ENCODE peak calls at places on chromosome 6, in seven cellular contexts. A, Y, V, S, P, I and K are unnamed samples.

GRCh38 chr6:74631558-74631957 is 574.3 kb downstream of the COL12A1 start:
- DNase-seq in A (peak; percentile 25), Y (no peak), V (peak; percentile 33), S (no peak), P (no peak), I (no peak), K (no peak)

GRCh38 chr6:29516108-29516507 is 28.4 kb upstream of the MAS1L start:
- DNase-seq in A (peak; percentile 5), Y (no peak), V (no peak), S (no peak), P (no peak), I (no peak), K (no peak)

GRCh38 chr6:30322527-30323501 is 3.9 kb upstream of the TRIM39 start:
- DNase-seq in A (peak; percentile 80), Y (no peak), V (peak; percentile 29), S (peak; percentile 65), P (no peak), I (peak; percentile 56), K (no peak)

GRCh38 chr6:125170376-125170775 is 16.8 kb downstream of the TPD52L1 start:
- DNase-seq in A (peak; percentile 59), Y (no peak), V (no peak), S (no peak), P (no peak), I (no peak), K (no peak)

GRCh38 chr6:88168362-88168761 is 2.2 kb upstream of the CNR1 start:
- DNase-seq in A (no peak), Y (no peak), V (peak; percentile 24), S (no peak), P (no peak), I (no peak), K (no peak)

GRCh38 chr6:56716229-56716628 is 73.5 kb upstream of the DST start:
- DNase-seq in A (peak; percentile 33), Y (no peak), V (no peak), S (no peak), P (no peak), I (no peak), K (no peak)

GRCh38 chr6:27374824-27375612 is 13.5 kb upstream of the ZNF391 start:
- DNase-seq in A (peak; percentile 8), Y (peak; percentile 95), V (peak; percentile 95), S (peak; percentile 47), P (peak; percentile 66), I (peak; percentile 51), K (peak; percentile 57)

GRCh38 chr6:19757036-19757435 is 80.1 kb upstream of the ID4 start:
- DNase-seq in A (peak; percentile 39), Y (no peak), V (peak; percentile 66), S (no peak), P (no peak), I (peak; percentile 39), K (no peak)

GRCh38 chr6:26394289-26394688 is 7.8 kb upstream of the BTN3A1 start:
- DNase-seq in A (peak; percentile 77), Y (no peak), V (no peak), S (peak; percentile 60), P (no peak), I (peak; percentile 56), K (no peak)

GRCh38 chr6:106849130-106849529 is 125.4 kb downstream of the CD24 start:
- DNase-seq in A (no peak), Y (no peak), V (no peak), S (no peak), P (no peak), I (no peak), K (no peak)

GRCh38 chr6:157659536-157660271 is 163.3 kb upstream of the SNX9 start:
- DNase-seq in A (no peak), Y (no peak), V (no peak), S (no peak), P (no peak), I (no peak), K (no peak)

GRCh38 chr6:69795469-69796080 is 1.2 kb downstream of the LMBRD1 start:
- DNase-seq in A (no peak), Y (no peak), V (peak; percentile 45), S (peak; percentile 35), P (no peak), I (peak; percentile 1), K (no peak)

GRCh38 chr6:36793296-36793912 is 45.8 kb downstream of the CPNE5 start:
- DNase-seq in A (no peak), Y (no peak), V (no peak), S (no peak), P (no peak), I (no peak), K (no peak)

GRCh38 chr6:119147101-119148053 is 68.9 kb upstream of the FAM184A start:
- DNase-seq in A (peak; percentile 98), Y (no peak), V (peak; percentile 66), S (peak; percentile 98), P (no peak), I (peak; percentile 89), K (no peak)

GRCh38 chr6:141248056-141248799 is 884.5 kb upstream of the GJE1 start:
- DNase-seq in A (no peak), Y (no peak), V (no peak), S (no peak), P (no peak), I (peak; percentile 9), K (no peak)

GRCh38 chr6:148064406-148065134 is 278.1 kb upstream of the SASH1 start:
- DNase-seq in A (peak; percentile 27), Y (no peak), V (peak; percentile 66), S (peak; percentile 72), P (no peak), I (peak; percentile 77), K (no peak)

GRCh38 chr6:82740066-82740465 is 325.6 kb downstream of the UBE3D start:
- DNase-seq in A (no peak), Y (no peak), V (no peak), S (no peak), P (no peak), I (peak; percentile 76), K (no peak)

GRCh38 chr6:28884423-28885148 is 39.2 kb downstream of the TRIM27 start:
- DNase-seq in A (no peak), Y (no peak), V (no peak), S (no peak), P (no peak), I (no peak), K (no peak)

GRCh38 chr6:14975124-14975815 is 270.6 kb upstream of the JARID2 start:
- DNase-seq in A (peak; percentile 43), Y (no peak), V (no peak), S (peak; percentile 6), P (no peak), I (no peak), K (no peak)

GRCh38 chr6:87914637-87915395 is 132.8 kb upstream of the SPACA1 start:
- DNase-seq in A (peak; percentile 12), Y (no peak), V (no peak), S (no peak), P (no peak), I (no peak), K (no peak)

GRCh38 chr6:47733879-47734558 is 35.6 kb downstream of the ADGRF4 start:
- DNase-seq in A (peak; percentile 4), Y (no peak), V (peak; percentile 66), S (peak; percentile 18), P (no peak), I (peak; percentile 75), K (no peak)

GRCh38 chr6:41066867-41067304 is 5.3 kb downstream of the OARD1 start:
- DNase-seq in A (peak; percentile 84), Y (peak; percentile 56), V (peak; percentile 82), S (peak; percentile 77), P (no peak), I (peak; percentile 95), K (peak; percentile 63)

GRCh38 chr6:30091577-30092381 is 16.2 kb upstream of the RNF39 start:
- DNase-seq in A (peak; percentile 59), Y (peak; percentile 72), V (peak; percentile 56), S (peak; percentile 69), P (no peak), I (peak; percentile 73), K (no peak)

GRCh38 chr6:159939591-159940016 is 29.3 kb upstream of the IGF2R start:
- DNase-seq in A (no peak), Y (no peak), V (no peak), S (no peak), P (no peak), I (no peak), K (no peak)

GRCh38 chr6:146100776-146101175 is 71.9 kb downstream of the GRM1 start:
- DNase-seq in A (no peak), Y (no peak), V (no peak), S (no peak), P (no peak), I (no peak), K (no peak)

GRCh38 chr6:64280569-64280968 is 645.0 kb downstream of the PHF3 start:
- DNase-seq in A (peak; percentile 65), Y (no peak), V (peak; percentile 42), S (peak; percentile 61), P (no peak), I (no peak), K (peak; percentile 29)

GRCh38 chr6:41805830-41806774 is 18.6 kb downstream of the TOMM6 start:
- DNase-seq in A (no peak), Y (no peak), V (no peak), S (no peak), P (no peak), I (no peak), K (no peak)

GRCh38 chr6:127737768-127738167 is 160.8 kb downstream of the C6orf58 start:
- DNase-seq in A (peak; percentile 8), Y (no peak), V (no peak), S (no peak), P (no peak), I (no peak), K (no peak)
- H2BK120ac ChIP-seq in A (no peak overlapping the region), Y (no peak overlapping the region), V (no peak overlapping the region), S (no peak overlapping the region), P (no peak overlapping the region), I (no peak overlapping the region), K (no peak overlapping the region)

GRCh38 chr6:127581576-127581975 is 4.6 kb downstream of the C6orf58 start:
- DNase-seq in A (no peak), Y (no peak), V (no peak), S (no peak), P (no peak), I (no peak), K (no peak)

GRCh38 chr6:127578900-127579299 is 1.9 kb downstream of the C6orf58 start:
- DNase-seq in A (no peak), Y (no peak), V (no peak), S (no peak), P (no peak), I (no peak), K (no peak)

DNA sequence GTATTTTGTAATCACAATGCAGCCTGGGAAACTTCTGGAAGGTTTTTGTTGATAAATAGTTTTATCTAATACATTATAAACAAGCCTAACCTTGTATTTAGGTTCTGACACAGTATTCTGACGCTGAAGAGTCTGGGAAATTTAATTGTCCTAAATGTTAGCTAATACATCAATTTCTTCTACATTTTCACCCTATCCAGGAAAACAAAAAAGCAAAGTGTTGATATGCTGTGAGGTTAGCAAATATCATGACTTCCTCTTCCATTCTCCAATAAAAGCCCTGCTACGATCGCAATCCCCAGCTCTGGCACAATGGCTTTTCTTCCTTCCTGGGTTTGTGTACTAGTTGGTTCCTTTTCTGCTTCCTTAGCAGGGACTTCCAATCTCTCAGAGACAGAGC is at the start of gene C6orf58:
- DNase-seq in A (no peak), Y (no peak), V (no peak), S (no peak), P (no peak), I (no peak), K (no peak)
- H2BK120ac ChIP-seq in A (no peak within 1 kb of the TSS), Y (no peak within 1 kb of the TSS), V (no peak within 1 kb of the TSS), S (no peak within 1 kb of the TSS), P (no peak within 1 kb of the TSS), I (no peak within 1 kb of the TSS), K (no peak within 1 kb of the TSS)

GRCh38 chr6:162864901-162865300 is 137.1 kb downstream of the PACRG start:
- DNase-seq in A (no peak), Y (no peak), V (no peak), S (no peak), P (no peak), I (no peak), K (no peak)
- H2BK120ac ChIP-seq in A (no peak overlapping the region), Y (no peak overlapping the region), V (no peak overlapping the region), S (no peak overlapping the region), P (no peak overlapping the region), I (no peak overlapping the region), K (no peak overlapping the region)

GRCh38 chr6:10078581-10078980 is 336.3 kb downstream of the TFAP2A start:
- DNase-seq in A (no peak), Y (no peak), V (no peak), S (no peak), P (no peak), I (no peak), K (no peak)
- H2BK120ac ChIP-seq in A (no peak overlapping the region), Y (no peak overlapping the region), V (no peak overlapping the region), S (no peak overlapping the region), P (no peak overlapping the region), I (no peak overlapping the region), K (no peak overlapping the region)